ENCODE peak calls at places on chromosomes 2 and 18, in eight cellular contexts. H, U, M, C, F, R, B and D are unnamed samples.

GRCh38 chr2:225735844-225736243 is 336.3 kb downstream of the NYAP2 start:
- DNase-seq in H (no peak), U (peak; percentile 27), M (no peak), C (peak; percentile 93), F (no peak), R (no peak), B (no peak), D (no peak)

GRCh38 chr2:197994751-197995150 is 190.4 kb downstream of the PLCL1 start:
- DNase-seq in H (no peak), U (no peak), M (no peak), C (no peak), F (no peak), R (no peak), B (no peak), D (no peak)

GRCh38 chr2:144835634-144836351 is 315.9 kb upstream of the ZEB2 start:
- DNase-seq in H (no peak), U (peak; percentile 6), M (no peak), C (peak; percentile 59), F (no peak), R (no peak), B (no peak), D (no peak)

GRCh38 chr2:86223682-86224560 is 24.7 kb downstream of the MRPL35 start:
- DNase-seq in H (no peak), U (no peak), M (no peak), C (no peak), F (no peak), R (no peak), B (no peak), D (no peak)

GRCh38 chr2:85308951-85309555 is 18.7 kb downstream of the TGOLN2 start:
- DNase-seq in H (no peak), U (peak; percentile 18), M (peak; percentile 26), C (no peak), F (peak; percentile 63), R (no peak), B (peak; percentile 95), D (no peak)

GRCh38 chr2:145010635-145011034 is 490.7 kb upstream of the ZEB2 start:
- DNase-seq in H (no peak), U (no peak), M (no peak), C (no peak), F (no peak), R (no peak), B (no peak), D (no peak)

GRCh38 chr18:26971327-26971918 is 105.9 kb upstream of the AQP4 start:
- DNase-seq in H (no peak), U (no peak), M (no peak), C (peak; percentile 60), F (no peak), R (no peak), B (peak; percentile 56), D (no peak)

GRCh38 chr2:97834610-97835009 is 121.2 kb downstream of the ZAP70 start:
- DNase-seq in H (no peak), U (no peak), M (no peak), C (no peak), F (no peak), R (no peak), B (no peak), D (no peak)

GRCh38 chr18:79685281-79685680 is 5.7 kb downstream of the CTDP1 start:
- DNase-seq in H (no peak), U (no peak), M (no peak), C (no peak), F (no peak), R (no peak), B (no peak), D (no peak)

GRCh38 chr2:199734651-199735050 is 116.3 kb downstream of the FTCDNL1 start:
- DNase-seq in H (no peak), U (no peak), M (no peak), C (no peak), F (no peak), R (no peak), B (no peak), D (no peak)

GRCh38 chr2:127200962-127201361 is 19.1 kb downstream of the CYP27C1 start:
- DNase-seq in H (no peak), U (no peak), M (no peak), C (no peak), F (no peak), R (no peak), B (no peak), D (no peak)

GRCh38 chr2:168350380-168350779 is 103.0 kb upstream of the STK39 start:
- DNase-seq in H (no peak), U (no peak), M (no peak), C (no peak), F (no peak), R (no peak), B (no peak), D (no peak)

GRCh38 chr2:69375494-69376353 is 11.3 kb downstream of the GFPT1 start:
- DNase-seq in H (no peak), U (no peak), M (peak; percentile 31), C (peak; percentile 49), F (no peak), R (no peak), B (no peak), D (no peak)

GRCh38 chr2:199940373-199940772 is 14.9 kb downstream of the TYW5 start:
- DNase-seq in H (no peak), U (no peak), M (peak; percentile 8), C (peak; percentile 30), F (no peak), R (no peak), B (no peak), D (no peak)

GRCh38 chr2:238998775-238999174 is 150.9 kb downstream of the TWIST2 start:
- DNase-seq in H (no peak), U (no peak), M (no peak), C (no peak), F (peak; percentile 34), R (no peak), B (no peak), D (no peak)

GRCh38 chr2:69213201-69213600 is 173.8 kb downstream of the GFPT1 start:
- DNase-seq in H (no peak), U (no peak), M (no peak), C (no peak), F (no peak), R (no peak), B (no peak), D (no peak)

GRCh38 chr2:136384541-136385303 is 266.8 kb upstream of the CXCR4 start:
- DNase-seq in H (no peak), U (peak; percentile 27), M (peak; percentile 73), C (peak; percentile 56), F (no peak), R (no peak), B (no peak), D (no peak)

GRCh38 chr18:44943201-44943881 is 262.7 kb downstream of the SETBP1 start:
- DNase-seq in H (no peak), U (no peak), M (no peak), C (no peak), F (no peak), R (no peak), B (no peak), D (no peak)

GRCh38 chr2:53629527-53629926 is 138.1 kb upstream of the CHAC2 start:
- DNase-seq in H (no peak), U (no peak), M (no peak), C (no peak), F (no peak), R (no peak), B (no peak), D (no peak)

GRCh38 chr2:174771136-174771535 is 6.9 kb upstream of the CHRNA1 start:
- DNase-seq in H (no peak), U (no peak), M (no peak), C (no peak), F (no peak), R (no peak), B (no peak), D (no peak)

GRCh38 chr2:11515441-11516071 is 18.3 kb upstream of the GREB1 start:
- DNase-seq in H (no peak), U (no peak), M (no peak), C (no peak), F (no peak), R (no peak), B (no peak), D (no peak)

GRCh38 chr2:45320956-45321355 is 290.1 kb downstream of the SRBD1 start:
- DNase-seq in H (no peak), U (no peak), M (no peak), C (no peak), F (no peak), R (no peak), B (no peak), D (no peak)
- TF ChIP-seq CTCF in H (no peak), U (no peak), M (no peak), C (no peak), F (no peak), R (no peak), B (no peak), D (no peak)

GRCh38 chr2:206023183-206023582 is 62.8 kb downstream of the INO80D start:
- DNase-seq in H (no peak), U (no peak), M (no peak), C (no peak), F (no peak), R (no peak), B (no peak), D (no peak)
- TF ChIP-seq CTCF in H (no peak), U (no peak), M (no peak), C (no peak), F (no peak), R (no peak), B (peak; percentile 7), D (peak; percentile 17)

DNA sequence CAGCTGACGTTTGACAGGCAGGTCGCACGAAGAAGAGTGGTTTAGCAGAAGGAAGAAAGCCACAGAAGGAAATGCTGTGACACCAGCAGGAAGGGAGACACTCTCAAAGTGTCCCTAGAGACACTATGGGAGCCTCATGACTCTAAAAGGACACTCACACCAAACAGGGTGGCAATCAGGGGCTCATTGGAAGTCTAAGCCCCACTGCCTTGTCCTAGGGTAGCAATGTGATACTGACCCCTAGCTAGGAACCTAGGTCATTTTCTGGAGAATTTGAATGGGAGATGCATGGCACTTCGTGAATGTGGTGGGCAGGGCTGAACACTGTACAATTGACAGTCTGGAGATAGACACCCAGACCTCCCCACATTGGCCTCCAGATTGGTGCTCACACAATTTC is 385.0 kb downstream of the EIPR1 start:
- DNase-seq in H (no peak), U (no peak), M (no peak), C (no peak), F (no peak), R (no peak), B (no peak), D (no peak)
- TF ChIP-seq CTCF in H (no peak), U (no peak), M (no peak), C (no peak), F (no peak), R (no peak), B (no peak), D (no peak)

DNA sequence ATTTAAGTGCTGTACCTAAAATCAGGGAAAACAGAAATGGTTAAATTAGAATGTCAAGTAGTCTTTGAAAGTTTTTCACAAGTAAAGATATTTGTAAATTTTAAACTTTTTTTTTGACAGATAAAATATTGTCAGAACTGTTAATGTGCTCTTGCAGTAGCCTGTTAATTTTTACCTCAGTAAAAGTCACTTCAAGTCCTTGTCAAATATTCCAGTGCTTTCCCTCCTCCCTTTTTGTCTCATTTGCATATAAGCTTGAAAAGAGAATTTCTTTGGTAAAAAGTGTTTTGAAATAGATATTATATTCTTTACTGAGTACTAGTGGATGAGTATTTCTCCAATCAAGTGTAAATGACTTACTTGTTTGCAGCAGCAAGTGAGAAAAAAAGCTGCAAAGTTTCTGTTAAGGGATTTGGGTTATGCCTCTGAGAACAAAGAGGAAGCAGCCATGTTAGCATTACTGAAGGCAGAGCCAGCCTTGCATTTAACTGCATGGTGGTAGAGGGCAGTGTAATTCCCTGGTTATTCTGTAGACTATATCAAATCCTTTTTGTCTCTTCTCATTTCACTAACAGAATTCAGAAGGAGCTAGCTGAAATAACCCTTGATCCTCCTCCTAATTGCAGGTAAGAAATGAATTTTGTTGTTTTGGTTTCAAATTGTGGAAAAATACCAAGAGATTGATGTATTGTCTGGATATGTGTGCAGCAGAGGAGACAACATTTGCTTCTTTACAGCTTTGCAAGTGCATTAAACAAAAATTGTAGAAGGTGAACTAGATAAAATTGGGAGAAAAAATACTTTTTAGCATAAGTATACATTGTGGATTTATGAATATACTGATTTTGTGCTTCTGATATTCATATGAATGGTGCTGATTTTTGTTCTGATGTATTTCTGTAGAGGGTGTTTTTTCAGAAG is 3.3 kb downstream of the UBE2E3 start:
- DNase-seq in H (no peak), U (peak; percentile 48), M (peak; percentile 59), C (peak; percentile 62), F (no peak), R (no peak), B (no peak), D (no peak)
- TF ChIP-seq CTCF in H (peak; percentile 47), U (peak; percentile 20), M (peak; percentile 13), C (peak; percentile 19), F (no peak), R (peak; percentile 56), B (peak; percentile 14), D (no peak)